ENCODE peak calls at places on chromosomes 4 and X, in four cellular contexts. G is HepG2, M is WTC11, W is K562. K is an unnamed sample.

GRCh38 chr4:41213563-41214157 is 682 bp downstream of the APBB2 start:
- DNase-seq in G (no peak), W (no peak), M (peak), K (no peak)

GRCh38 chr4:15755321-15755750 is 22.8 kb upstream of the CD38 start:
- DNase-seq in M (no peak), W (no peak), G (no peak), K (no peak)

GRCh38 chr4:100268807-100269206 is 78.5 kb upstream of the DDIT4L start:
- DNase-seq in G (no peak), W (no peak), M (no peak), K (no peak)

GRCh38 chr4:55437356-55437796 is 41.6 kb downstream of the TMEM165 start:
- DNase-seq in W (peak), G (peak), M (no peak), K (no peak)

GRCh38 chrX:13419276-13419675 is 99.4 kb upstream of the ATXN3L start:
- DNase-seq in W (no peak), M (no peak), G (no peak), K (no peak)

GRCh38 chr4:154013576-154013975 is 224.7 kb upstream of the SFRP2 start:
- DNase-seq in M (no peak), W (no peak), G (no peak), K (no peak)

GRCh38 chrX:44735498-44735897 is 108.3 kb upstream of the DUSP21 start:
- DNase-seq in W (no peak), G (no peak), M (no peak), K (no peak)

GRCh38 chrX:154596290-154596929 is 11.5 kb downstream of the CTAG1A start:
- DNase-seq in G (no peak), W (no peak), M (peak), K (no peak)

GRCh38 chrX:131907488-131908314 is 115.4 kb upstream of the STK26 start:
- DNase-seq in M (peak), W (peak), G (no peak), K (no peak)

DNA sequence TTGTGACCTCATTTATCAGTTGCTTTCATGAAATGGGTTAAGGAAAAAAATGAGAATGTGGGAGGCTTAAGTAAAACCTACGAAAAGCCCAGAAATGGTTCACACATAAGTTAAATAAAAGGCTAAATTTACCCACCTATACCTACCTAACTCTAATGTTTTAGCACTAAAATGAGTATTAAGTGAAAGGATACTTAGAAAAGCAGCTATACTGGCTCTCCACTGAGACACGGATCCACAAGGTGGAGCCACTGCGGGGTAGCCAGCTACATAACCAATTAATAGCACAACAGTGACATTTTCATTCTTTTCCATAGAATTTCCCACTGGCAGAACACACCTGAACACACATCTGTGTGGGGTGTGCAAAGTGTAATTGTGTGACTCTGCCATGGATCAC is 101.9 kb downstream of the MAML3 start:
- DNase-seq in W (no peak), G (peak), M (peak), K (no peak)
- TF ChIP-seq TCF7 in W (no peak), G (no peak), M (no peak), K (no peak)

GRCh38 chr4:18923496-18924161 is 902.1 kb upstream of the LCORL start:
- DNase-seq in W (no peak), G (no peak), M (no peak), K (no peak)
- TF ChIP-seq TCF7 in W (no peak), G (no peak), M (no peak), K (no peak)

GRCh38 chr4:120630432-120630831 is 292.1 kb downstream of the PRDM5 start:
- DNase-seq in G (no peak), W (no peak), M (no peak), K (no peak)

GRCh38 chr4:120629546-120629945 is 293.0 kb downstream of the PRDM5 start:
- DNase-seq in W (no peak), M (no peak), G (no peak), K (no peak)

GRCh38 chr4:120636120-120636630 is 286.4 kb downstream of the PRDM5 start:
- DNase-seq in M (no peak), G (no peak), W (no peak), K (no peak)

GRCh38 chr4:120633810-120634209 is 288.7 kb downstream of the PRDM5 start:
- DNase-seq in M (no peak), W (no peak), G (no peak), K (no peak)
- TF ChIP-seq TCF7 in M (no peak), W (no peak), G (no peak), K (no peak)

GRCh38 chr4:158997660-158998349 is 105.1 kb upstream of the RAPGEF2 start:
- DNase-seq in G (no peak), W (no peak), M (no peak), K (no peak)
- TF ChIP-seq TCF7 in G (no peak), W (no peak), M (no peak), K (no peak)